ENCODE peak calls at places on chromosomes 2 and 18, in nine cellular contexts. G is substantia nigra, W is HEK293T, T is Right ventricle myocardium superior, D is ovary, V is RPMI8226, P is mesenteric fat pad, B is foreskin fibroblast, E is AG04449. L is an unnamed sample.

GRCh38 chr2:138115664-138116063 is 151.4 kb downstream of the HNMT start:
- DNase-seq in E (no peak), B (peak), G (no peak), T (no peak), D (no peak), V (peak), W (no peak), P (no peak), L (peak)

GRCh38 chr2:223068036-223068435 is 16.0 kb downstream of the KCNE4 start:
- DNase-seq in V (no peak), B (no peak), G (no peak), E (no peak), D (no peak), P (no peak), T (no peak), W (no peak), L (no peak)

GRCh38 chr2:128593518-128594272 is 275.0 kb upstream of the HS6ST1 start:
- DNase-seq in T (no peak), E (no peak), D (no peak), B (no peak), P (peak), V (no peak), G (no peak), W (no peak), L (no peak)

GRCh38 chr2:218810251-218810650 is 21.4 kb downstream of the PRKAG3 start:
- DNase-seq in E (no peak), W (no peak), D (no peak), P (no peak), G (no peak), T (no peak), V (no peak), B (no peak), L (no peak)

GRCh38 chr2:181457121-181457740 is at the start of gene ITGA4:
- DNase-seq in D (peak), W (peak), T (peak), E (no peak), B (peak), P (peak), G (peak), V (peak), L (peak)

GRCh38 chr2:127721978-127722355 is 20.7 kb downstream of the SFT2D3 start:
- DNase-seq in E (no peak), D (no peak), G (no peak), P (no peak), W (no peak), T (no peak), V (no peak), B (peak), L (peak)

GRCh38 chr18:49745051-49746014 is 68.0 kb downstream of the ACAA2 start:
- DNase-seq in B (no peak), D (no peak), G (no peak), W (no peak), E (no peak), P (peak), T (no peak), V (no peak), L (no peak)

GRCh38 chr2:102432386-102432785 is 9.4 kb downstream of the IL18RAP start:
- DNase-seq in V (no peak), B (no peak), D (no peak), T (no peak), P (no peak), W (no peak), G (no peak), E (no peak), L (no peak)

GRCh38 chr2:238362611-238363010 is 42.3 kb downstream of the TRAF3IP1 start:
- DNase-seq in B (no peak), D (peak), W (no peak), P (no peak), V (no peak), E (no peak), T (no peak), G (no peak), L (no peak)

L was measured in GM23248.